ENCODE peak calls at places on chromosomes 7 and 10, in four cellular contexts. D is fibroblast of villous mesenchyme, S is suprapubic skin, R is adrenal gland. B is an unnamed sample.

GRCh38 chr7:135862586-135863361 is 114.2 kb upstream of the FAM180A start:
- DNase-seq in S (no peak), R (no peak), D (no peak), B (no peak)

GRCh38 chr10:61923210-61924024 is 21.9 kb downstream of the ARID5B start:
- DNase-seq in S (no peak), R (peak), D (peak), B (peak)

GRCh38 chr10:127977368-127978009 is 70.6 kb downstream of the PTPRE start:
- DNase-seq in D (peak), S (peak), R (peak), B (peak)

GRCh38 chr10:122234416-122234815 is 36.7 kb upstream of the BTBD16 start:
- DNase-seq in R (no peak), D (no peak), S (no peak), B (no peak)

GRCh38 chr7:45974540-45975360 is 53.7 kb upstream of the IGFBP3 start:
- DNase-seq in R (no peak), S (no peak), D (no peak), B (no peak)

GRCh38 chr7:1940402-1940786 is 270.3 kb downstream of the ELFN1 start:
- DNase-seq in D (peak), R (peak), S (no peak), B (peak)

GRCh38 chr10:114243661-114244060 is 4.6 kb downstream of the VWA2 start:
- DNase-seq in R (no peak), D (no peak), S (no peak), B (no peak)

GRCh38 chr10:3691482-3691881 is 93.5 kb downstream of the KLF6 start:
- DNase-seq in D (no peak), R (no peak), S (no peak), B (no peak)

GRCh38 chr7:13727279-13727678 is 262.2 kb downstream of the ETV1 start:
- DNase-seq in S (no peak), D (no peak), R (no peak), B (no peak)

GRCh38 chr10:13961096-13961495 is 369.6 kb downstream of the FRMD4A start:
- DNase-seq in S (no peak), R (no peak), D (peak), B (peak)

GRCh38 chr7:94394399-94395140 is at the start of gene COL1A2:
- DNase-seq in R (peak), D (peak), S (peak), B (peak)

GRCh38 chr10:74460812-74461211 is 309.8 kb downstream of the ADK start:
- DNase-seq in R (no peak), S (no peak), D (peak), B (peak)

GRCh38 chr10:116634126-116634975 is 13.6 kb downstream of the PNLIPRP2 start:
- DNase-seq in D (no peak), R (no peak), S (no peak), B (no peak)

GRCh38 chr10:33208166-33208565 is 126.3 kb downstream of the NRP1 start:
- DNase-seq in D (no peak), R (no peak), S (no peak), B (no peak)

GRCh38 chr7:276230-276835 is 13.6 kb upstream of the FOXL3 start:
- DNase-seq in S (no peak), D (no peak), R (no peak), B (no peak)

GRCh38 chr7:100247152-100247757 is 27.5 kb downstream of the PVRIG start:
- DNase-seq in D (peak), S (no peak), R (no peak), B (peak)

GRCh38 chr10:109274681-109275080 is 648.6 kb downstream of the XPNPEP1 start:
- DNase-seq in D (no peak), R (no peak), S (no peak), B (no peak)

GRCh38 chr10:58632211-58632610 is 119.5 kb downstream of the BICC1 start:
- DNase-seq in S (no peak), D (no peak), R (no peak), B (no peak)

GRCh38 chr7:36575832-36576231 is 148.5 kb downstream of the AOAH start:
- DNase-seq in D (no peak), S (no peak), R (no peak), B (no peak)

GRCh38 chr7:31890198-31890597 is 180.0 kb downstream of the PDE1C start:
- DNase-seq in D (no peak), R (no peak), S (no peak), B (no peak)

GRCh38 chr7:142868881-142869415 is 14.1 kb downstream of the EPHB6 start:
- DNase-seq in R (no peak), S (no peak), D (no peak), B (no peak)

GRCh38 chr7:50655490-50655889 is 90.3 kb upstream of the DDC start:
- DNase-seq in D (no peak), R (peak), S (peak), B (no peak)

GRCh38 chr7:127437241-127437640 is 44.7 kb upstream of the ZNF800 start:
- DNase-seq in D (no peak), R (no peak), S (no peak), B (no peak)

GRCh38 chr7:84193787-84194186 is 802 bp downstream of the SEMA3A start:
- DNase-seq in D (peak), S (no peak), R (no peak), B (no peak)

GRCh38 chr7:2962860-2963259 is 80.8 kb downstream of the CARD11 start:
- DNase-seq in D (no peak), R (no peak), S (no peak), B (no peak)

GRCh38 chr10:50614444-50615137 is 9.2 kb downstream of the SGMS1 start:
- DNase-seq in R (no peak), D (no peak), S (no peak), B (no peak)

GRCh38 chr7:46554688-46555422 is 633.8 kb upstream of the IGFBP3 start:
- DNase-seq in D (no peak), R (no peak), S (no peak), B (no peak)

GRCh38 chr7:101419831-101420230 is 57.2 kb downstream of the COL26A1 start:
- DNase-seq in D (no peak), R (no peak), S (no peak), B (no peak)

GRCh38 chr10:50604049-50604640 is 19.6 kb downstream of the SGMS1 start:
- DNase-seq in R (no peak), S (no peak), D (peak), B (no peak)

GRCh38 chr10:29648114-29648982 is 13.6 kb upstream of the SVIL start:
- DNase-seq in R (peak), S (no peak), D (no peak), B (peak)

GRCh38 chr10:43265799-43266721 is 805 bp downstream of the RASGEF1A start:
- DNase-seq in R (peak), S (peak), D (no peak), B (no peak)

GRCh38 chr10:124738441-124738840 is 5.7 kb downstream of the FAM53B start:
- DNase-seq in D (no peak), R (peak), S (no peak), B (no peak)

GRCh38 chr10:124739996-124740373 is 4.2 kb downstream of the FAM53B start:
- DNase-seq in R (no peak), S (no peak), D (no peak), B (no peak)

GRCh38 chr10:124740374-124741280 is 3.6 kb downstream of the FAM53B start:
- DNase-seq in S (peak), D (peak), R (peak), B (peak)

GRCh38 chr10:124737708-124738107 is 6.5 kb downstream of the FAM53B start:
- DNase-seq in R (peak), S (no peak), D (no peak), B (no peak)

DNA sequence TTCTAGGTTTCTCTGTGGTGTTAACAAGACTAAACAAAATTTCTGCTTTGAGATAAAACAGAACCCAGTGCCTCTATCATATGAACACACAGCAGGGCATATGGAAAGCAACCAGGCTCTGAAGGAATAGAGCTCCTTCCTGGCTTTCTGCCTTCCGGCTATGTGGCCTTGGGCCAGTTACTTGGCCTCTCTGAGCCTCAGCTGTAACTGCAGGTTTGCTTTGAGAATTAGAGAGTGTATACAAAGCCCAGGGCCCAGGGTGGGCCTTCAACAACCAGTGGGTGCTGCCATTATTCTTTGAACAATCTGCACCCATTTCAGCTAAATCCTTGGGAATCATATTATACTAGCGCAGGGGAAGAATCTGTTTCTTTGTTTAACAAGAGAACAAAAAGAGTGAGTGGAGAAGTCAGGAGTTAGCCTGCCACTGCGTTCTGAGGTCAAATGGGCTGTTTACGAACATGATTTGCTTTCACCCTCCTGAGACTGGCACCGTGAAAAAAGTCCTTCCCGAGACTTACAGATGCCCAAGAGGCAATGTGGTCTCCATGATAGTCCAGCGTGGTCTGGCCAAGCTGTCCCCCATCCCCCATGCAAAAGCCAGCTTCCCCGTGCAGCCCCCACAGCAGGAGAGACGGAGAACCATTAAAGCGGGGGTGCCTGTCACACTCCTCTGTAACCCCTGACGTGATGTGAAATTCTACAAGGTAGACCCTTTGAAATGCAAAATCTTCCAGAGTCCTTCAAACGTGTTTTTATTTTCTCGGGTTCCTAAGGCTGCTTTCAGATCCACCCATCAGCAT is 4.9 kb downstream of the FAM53B start:
- DNase-seq in S (no peak), D (peak), R (peak), B (no peak)
- H3K4me3 ChIP-seq in S (peak), D (no peak), R (no peak), B (no peak)

DNA sequence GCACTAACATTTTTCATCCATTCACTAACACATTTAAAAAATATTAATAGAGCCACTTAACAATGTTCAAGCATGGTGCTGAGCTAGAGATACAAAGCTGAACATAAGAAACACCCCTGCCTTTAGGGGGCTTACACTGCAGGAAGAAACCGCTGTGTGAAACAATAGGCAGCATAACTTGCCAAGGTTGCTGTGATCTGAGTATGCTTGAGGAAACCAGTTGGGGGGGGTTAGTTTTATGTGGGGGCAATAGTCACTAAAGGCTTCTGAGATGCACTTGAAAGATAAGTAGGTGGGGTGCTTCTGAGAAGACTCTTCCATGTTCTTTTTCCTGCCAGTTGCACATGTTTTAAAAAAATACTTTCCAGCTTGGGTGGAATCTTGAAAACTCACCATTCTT is 2.8 kb downstream of the RBM17 start:
- DNase-seq in D (no peak), R (no peak), S (no peak), B (peak)
- TF ChIP-seq CTCF in D (no peak), R (no peak), S (no peak), B (peak)

GRCh38 chr7:27161214-27161720 is 4.1 kb downstream of the HOXA9 start:
- DNase-seq in D (peak), R (no peak), S (peak), B (no peak)
- H3K4me3 ChIP-seq in D (peak), R (peak), S (peak), B (peak)

GRCh38 chr7:154693646-154694045 is 309.3 kb downstream of the PAXIP1 start:
- DNase-seq in R (no peak), D (no peak), S (no peak), B (no peak)
- TF ChIP-seq CTCF in R (no peak), D (no peak), S (no peak), B (no peak)

DNA sequence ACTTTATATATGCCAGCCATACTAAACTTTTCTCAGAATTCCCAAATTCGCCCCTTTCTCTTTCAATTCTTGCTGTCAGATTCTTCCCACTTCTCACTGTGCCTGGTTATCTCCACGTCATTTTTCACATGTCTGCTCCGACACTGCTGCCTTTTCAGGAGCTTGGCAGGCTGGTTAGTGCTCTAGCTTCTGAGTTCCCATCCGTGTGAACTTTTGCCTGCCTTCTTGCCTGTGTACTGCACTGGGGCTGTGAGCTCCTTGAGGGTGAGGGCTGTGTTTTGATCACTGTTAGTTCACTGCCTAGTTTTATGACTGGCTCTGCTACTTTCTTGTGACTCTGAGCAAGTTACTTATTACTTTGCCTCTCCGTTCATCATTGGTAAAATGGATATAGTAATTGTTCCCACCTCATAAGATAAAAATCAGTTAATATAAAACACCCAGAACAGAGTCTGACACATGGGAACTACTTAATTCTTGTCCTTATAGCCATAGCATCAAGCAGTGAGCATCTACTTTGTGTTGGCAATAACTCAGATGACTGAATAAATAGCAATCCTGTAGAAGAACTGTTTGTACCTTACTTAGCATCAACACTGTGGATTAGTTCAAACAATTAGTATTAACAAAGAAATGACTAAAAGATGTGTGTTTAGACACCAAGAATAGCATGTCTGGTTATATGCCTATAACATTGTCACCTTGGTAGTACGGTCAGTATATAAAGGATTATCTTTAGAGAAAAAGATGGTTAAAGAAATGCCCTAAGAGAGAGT is 5.5 kb downstream of the GSTO1 start:
- DNase-seq in R (no peak), D (peak), S (no peak), B (peak)
- H3K4me3 ChIP-seq in R (no peak), D (no peak), S (no peak), B (peak)

GRCh38 chr10:84160663-84161362 is 12.8 kb upstream of the GPR15LG start:
- DNase-seq in S (no peak), D (no peak), R (no peak), B (no peak)
- TF ChIP-seq CTCF in S (no peak), D (no peak), R (no peak), B (no peak)

DNA sequence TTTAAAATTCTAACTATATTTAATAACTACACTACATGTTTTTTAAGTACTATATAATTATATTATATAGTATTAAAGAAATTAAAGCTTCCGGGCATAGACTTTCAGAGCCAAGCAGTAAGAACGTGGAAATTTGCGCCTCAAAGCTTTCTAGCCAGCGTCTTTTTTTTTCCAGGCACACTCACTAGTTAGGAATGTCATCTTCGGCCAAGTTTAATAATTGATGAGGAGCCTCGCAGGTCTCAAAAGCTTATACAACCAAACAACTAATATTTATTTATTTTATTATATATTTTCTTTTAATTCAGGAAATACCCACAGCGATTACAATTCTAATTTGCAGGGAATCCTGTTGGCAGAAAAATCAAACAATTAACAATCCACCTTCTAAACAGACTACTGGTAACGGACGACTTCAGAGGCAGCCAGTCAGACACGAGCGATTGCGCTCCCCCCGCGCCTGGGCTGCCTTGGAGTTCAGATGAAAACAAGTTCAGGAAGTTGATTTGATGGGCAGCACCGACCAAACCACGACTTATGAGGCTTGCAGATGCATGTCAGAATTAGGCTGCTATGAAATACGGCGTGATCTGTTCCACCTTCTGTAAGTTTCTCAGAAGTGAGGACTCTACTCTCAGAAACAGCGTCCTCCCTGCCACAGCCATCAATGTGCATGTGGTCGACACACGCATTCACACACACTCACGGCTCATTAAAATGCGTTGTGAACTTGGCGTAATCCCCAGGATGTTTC is 431.8 kb upstream of the MGMT start:
- DNase-seq in D (no peak), R (no peak), S (no peak), B (no peak)
- H3K4me3 ChIP-seq in D (no peak), R (no peak), S (peak), B (no peak)